ENCODE peak calls at places on chromosomes 11 and 22, in nine cellular contexts. One of them, this sample, is unnamed.

GRCh38 chr11:45809456-45810395 is 4.8 kb downstream of the SLC35C1 start:
- DNase-seq in PC-3: no peak
- DNase-seq in mammary epithelial cell: no peak
- DNase-seq in stomach: no peak
- DNase-seq in K562: no peak
- DNase-seq in adipocyte: no peak
- DNase-seq in heart left ventricle: no peak
- DNase-seq in transverse colon: no peak
- DNase-seq in effector memory CD4-positive, alpha-beta T cell: no peak
- DNase-seq in this sample: no peak

GRCh38 chr22:26610072-26610958 is 7.5 kb downstream of the CRYBB1 start:
- DNase-seq in PC-3: peak; percentile 73
- DNase-seq in mammary epithelial cell: peak; percentile 59
- DNase-seq in stomach: peak; percentile 35
- DNase-seq in K562: no peak
- DNase-seq in adipocyte: peak; percentile 86
- DNase-seq in heart left ventricle: peak; percentile 37
- DNase-seq in transverse colon: peak; percentile 75
- DNase-seq in effector memory CD4-positive, alpha-beta T cell: no peak
- DNase-seq in this sample: peak; percentile 15

GRCh38 chr22:47021371-47022074 is 259.1 kb downstream of the TBC1D22A start:
- DNase-seq in PC-3: no peak
- DNase-seq in mammary epithelial cell: no peak
- DNase-seq in stomach: peak; percentile 7
- DNase-seq in K562: no peak
- DNase-seq in adipocyte: no peak
- DNase-seq in heart left ventricle: no peak
- DNase-seq in transverse colon: no peak
- DNase-seq in effector memory CD4-positive, alpha-beta T cell: no peak
- DNase-seq in this sample: no peak

GRCh38 chr11:119902656-119903181 is 173.7 kb upstream of the NECTIN1 start:
- DNase-seq in PC-3: no peak
- DNase-seq in mammary epithelial cell: no peak
- DNase-seq in stomach: no peak
- DNase-seq in K562: no peak
- DNase-seq in adipocyte: no peak
- DNase-seq in heart left ventricle: no peak
- DNase-seq in transverse colon: no peak
- DNase-seq in effector memory CD4-positive, alpha-beta T cell: no peak
- DNase-seq in this sample: peak; percentile 77

GRCh38 chr22:22078329-22078728 is 95.7 kb upstream of the TOP3B start:
- DNase-seq in PC-3: no peak
- DNase-seq in mammary epithelial cell: no peak
- DNase-seq in stomach: no peak
- DNase-seq in K562: no peak
- DNase-seq in adipocyte: no peak
- DNase-seq in heart left ventricle: no peak
- DNase-seq in transverse colon: no peak
- DNase-seq in effector memory CD4-positive, alpha-beta T cell: no peak
- DNase-seq in this sample: no peak

GRCh38 chr11:8199676-8200075 is 30.9 kb upstream of the RIC3 start:
- DNase-seq in PC-3: no peak
- DNase-seq in mammary epithelial cell: no peak
- DNase-seq in stomach: no peak
- DNase-seq in K562: no peak
- DNase-seq in adipocyte: no peak
- DNase-seq in heart left ventricle: no peak
- DNase-seq in transverse colon: no peak
- DNase-seq in effector memory CD4-positive, alpha-beta T cell: no peak
- DNase-seq in this sample: no peak

GRCh38 chr22:36796629-36797175 is 20.1 kb downstream of the PVALB start:
- DNase-seq in PC-3: no peak
- DNase-seq in mammary epithelial cell: no peak
- DNase-seq in stomach: no peak
- DNase-seq in K562: no peak
- DNase-seq in adipocyte: no peak
- DNase-seq in heart left ventricle: no peak
- DNase-seq in transverse colon: no peak
- DNase-seq in effector memory CD4-positive, alpha-beta T cell: no peak
- DNase-seq in this sample: no peak

GRCh38 chr11:75386912-75387311 is 12.4 kb upstream of the RPS3 start:
- DNase-seq in PC-3: peak; percentile 69
- DNase-seq in mammary epithelial cell: no peak
- DNase-seq in stomach: no peak
- DNase-seq in K562: no peak
- DNase-seq in adipocyte: no peak
- DNase-seq in heart left ventricle: no peak
- DNase-seq in transverse colon: peak; percentile 52
- DNase-seq in effector memory CD4-positive, alpha-beta T cell: no peak
- DNase-seq in this sample: peak; percentile 57

GRCh38 chr11:117819096-117820040 is 5.2 kb downstream of the FXYD2 start:
- DNase-seq in PC-3: peak; percentile 86
- DNase-seq in mammary epithelial cell: peak; percentile 66
- DNase-seq in stomach: peak; percentile 66
- DNase-seq in K562: peak; percentile 61
- DNase-seq in adipocyte: peak; percentile 50
- DNase-seq in heart left ventricle: peak; percentile 67
- DNase-seq in transverse colon: peak; percentile 76
- DNase-seq in effector memory CD4-positive, alpha-beta T cell: no peak
- DNase-seq in this sample: peak; percentile 81

GRCh38 chr11:43164831-43165230 is 147.0 kb upstream of the API5 start:
- DNase-seq in PC-3: no peak
- DNase-seq in mammary epithelial cell: no peak
- DNase-seq in stomach: no peak
- DNase-seq in K562: no peak
- DNase-seq in adipocyte: no peak
- DNase-seq in heart left ventricle: no peak
- DNase-seq in transverse colon: no peak
- DNase-seq in effector memory CD4-positive, alpha-beta T cell: no peak
- DNase-seq in this sample: no peak

GRCh38 chr11:131447898-131448297 is 77.5 kb downstream of the NTM start:
- DNase-seq in PC-3: no peak
- DNase-seq in mammary epithelial cell: no peak
- DNase-seq in stomach: no peak
- DNase-seq in K562: no peak
- DNase-seq in adipocyte: no peak
- DNase-seq in heart left ventricle: no peak
- DNase-seq in transverse colon: no peak
- DNase-seq in effector memory CD4-positive, alpha-beta T cell: no peak
- DNase-seq in this sample: no peak

GRCh38 chr22:39493759-39494158 is 8.3 kb upstream of the MIEF1 start:
- DNase-seq in PC-3: peak; percentile 76
- DNase-seq in mammary epithelial cell: peak; percentile 48
- DNase-seq in stomach: no peak
- DNase-seq in K562: no peak
- DNase-seq in adipocyte: peak; percentile 62
- DNase-seq in heart left ventricle: no peak
- DNase-seq in transverse colon: no peak
- DNase-seq in effector memory CD4-positive, alpha-beta T cell: no peak
- DNase-seq in this sample: no peak

GRCh38 chr11:122317337-122317736 is 201.3 kb upstream of the BLID start:
- DNase-seq in PC-3: no peak
- DNase-seq in mammary epithelial cell: no peak
- DNase-seq in stomach: no peak
- DNase-seq in K562: no peak
- DNase-seq in adipocyte: peak; percentile 66
- DNase-seq in heart left ventricle: no peak
- DNase-seq in transverse colon: no peak
- DNase-seq in effector memory CD4-positive, alpha-beta T cell: no peak
- DNase-seq in this sample: no peak

GRCh38 chr11:66546966-66547661 is 411 bp downstream of the ACTN3 start:
- DNase-seq in PC-3: no peak
- DNase-seq in mammary epithelial cell: no peak
- DNase-seq in stomach: no peak
- DNase-seq in K562: no peak
- DNase-seq in adipocyte: peak; percentile 14
- DNase-seq in heart left ventricle: no peak
- DNase-seq in transverse colon: no peak
- DNase-seq in effector memory CD4-positive, alpha-beta T cell: no peak
- DNase-seq in this sample: no peak

GRCh38 chr22:46031965-46032851 is 55.2 kb upstream of the WNT7B start:
- DNase-seq in PC-3: no peak
- DNase-seq in mammary epithelial cell: no peak
- DNase-seq in stomach: no peak
- DNase-seq in K562: no peak
- DNase-seq in adipocyte: no peak
- DNase-seq in heart left ventricle: peak; percentile 15
- DNase-seq in transverse colon: no peak
- DNase-seq in effector memory CD4-positive, alpha-beta T cell: no peak
- DNase-seq in this sample: no peak

GRCh38 chr11:126485021-126485781 is 129.7 kb downstream of the ST3GAL4 start:
- DNase-seq in PC-3: peak; percentile 21
- DNase-seq in mammary epithelial cell: peak; percentile 14
- DNase-seq in stomach: no peak
- DNase-seq in K562: no peak
- DNase-seq in adipocyte: peak; percentile 50
- DNase-seq in heart left ventricle: no peak
- DNase-seq in transverse colon: no peak
- DNase-seq in effector memory CD4-positive, alpha-beta T cell: no peak
- DNase-seq in this sample: no peak

GRCh38 chr22:43346521-43346929 is 3.4 kb upstream of the SCUBE1 start:
- DNase-seq in PC-3: peak; percentile 50
- DNase-seq in mammary epithelial cell: peak; percentile 9
- DNase-seq in stomach: peak; percentile 66
- DNase-seq in K562: peak; percentile 57
- DNase-seq in adipocyte: peak; percentile 28
- DNase-seq in heart left ventricle: peak; percentile 51
- DNase-seq in transverse colon: peak; percentile 61
- DNase-seq in effector memory CD4-positive, alpha-beta T cell: peak; percentile 56
- DNase-seq in this sample: peak; percentile 50

GRCh38 chr22:50271519-50271970 is 1.4 kb upstream of the MAPK11 start:
- DNase-seq in PC-3: peak; percentile 56
- DNase-seq in mammary epithelial cell: peak; percentile 56
- DNase-seq in stomach: peak; percentile 77
- DNase-seq in K562: peak; percentile 82
- DNase-seq in adipocyte: peak; percentile 83
- DNase-seq in heart left ventricle: peak; percentile 77
- DNase-seq in transverse colon: peak; percentile 75
- DNase-seq in effector memory CD4-positive, alpha-beta T cell: peak; percentile 55
- DNase-seq in this sample: peak; percentile 63
- H3K4me3 ChIP-seq in PC-3: peak overlapping the region; percentile 68
- H3K4me3 ChIP-seq in mammary epithelial cell: no peak overlapping the region
- H3K4me3 ChIP-seq in stomach: peak overlapping the region; percentile 58
- H3K4me3 ChIP-seq in K562: peak overlapping the region; percentile 31
- H3K4me3 ChIP-seq in adipocyte: peak overlapping the region; percentile 78
- H3K4me3 ChIP-seq in heart left ventricle: peak overlapping the region; percentile 63
- H3K4me3 ChIP-seq in transverse colon: no peak overlapping the region
- H3K4me3 ChIP-seq in effector memory CD4-positive, alpha-beta T cell: peak overlapping the region; percentile 64
- H3K4me3 ChIP-seq in this sample: peak overlapping the region; percentile 36

DNA sequence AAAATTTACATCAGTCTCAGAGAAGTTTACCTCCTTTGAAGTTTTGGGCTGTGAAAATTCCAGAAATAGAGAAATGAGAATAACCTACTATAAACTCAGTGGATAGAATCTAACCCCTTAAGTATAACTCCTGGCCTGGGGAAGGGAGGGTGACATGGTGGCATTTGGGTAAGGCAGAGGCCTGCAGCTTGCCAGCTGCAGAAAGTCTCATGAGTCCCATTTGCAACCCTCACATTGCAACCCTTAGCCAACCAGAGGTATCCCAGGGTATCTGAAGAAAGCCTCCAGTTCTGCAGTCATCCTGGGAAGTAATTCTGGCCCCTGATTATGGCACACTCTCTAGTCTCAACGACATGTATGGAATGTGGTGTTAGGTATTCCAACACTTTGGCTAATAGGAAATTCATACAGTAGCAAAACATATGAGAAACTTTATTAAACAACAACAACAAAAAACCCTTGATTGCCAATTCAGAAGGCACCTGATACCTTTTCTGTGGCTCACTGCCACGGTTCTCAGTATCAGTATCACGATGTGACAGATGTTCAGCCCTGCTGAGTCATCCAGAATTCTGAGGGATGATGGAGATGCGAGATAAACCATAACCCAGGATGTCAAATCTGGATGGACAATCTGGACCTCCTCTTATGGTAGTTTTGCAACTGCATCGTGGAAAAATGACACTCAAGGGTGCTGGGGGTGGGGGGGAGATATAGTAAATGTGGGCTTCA is 743.4 kb downstream of the NELL1 start:
- DNase-seq in PC-3: no peak
- DNase-seq in mammary epithelial cell: no peak
- DNase-seq in stomach: no peak
- DNase-seq in K562: no peak
- DNase-seq in adipocyte: no peak
- DNase-seq in heart left ventricle: no peak
- DNase-seq in transverse colon: no peak
- DNase-seq in effector memory CD4-positive, alpha-beta T cell: no peak
- DNase-seq in this sample: no peak
- H3K9me3 ChIP-seq in PC-3: peaks cover 13% of the 10 kb centered on the region
- H3K9me3 ChIP-seq in mammary epithelial cell: peaks cover 4% of the 10 kb centered on the region
- H3K9me3 ChIP-seq in stomach: no peaks in the 10 kb centered on the region
- H3K9me3 ChIP-seq in K562: no peaks in the 10 kb centered on the region
- H3K9me3 ChIP-seq in adipocyte: no peaks in the 10 kb centered on the region
- H3K9me3 ChIP-seq in heart left ventricle: no peaks in the 10 kb centered on the region
- H3K9me3 ChIP-seq in transverse colon: no peaks in the 10 kb centered on the region
- H3K9me3 ChIP-seq in effector memory CD4-positive, alpha-beta T cell: no peaks in the 10 kb centered on the region
- H3K9me3 ChIP-seq in this sample: no peaks in the 10 kb centered on the region

GRCh38 chr11:10777393-10777793 is 26.3 kb downstream of the CTR9 start:
- DNase-seq in PC-3: no peak
- DNase-seq in mammary epithelial cell: no peak
- DNase-seq in stomach: peak; percentile 42
- DNase-seq in K562: no peak
- DNase-seq in adipocyte: no peak
- DNase-seq in heart left ventricle: no peak
- DNase-seq in transverse colon: no peak
- DNase-seq in effector memory CD4-positive, alpha-beta T cell: no peak
- DNase-seq in this sample: no peak
- H3K36me3 ChIP-seq in PC-3: peaks cover 42% of the 10 kb centered on the region
- H3K36me3 ChIP-seq in mammary epithelial cell: peaks cover 32% of the 10 kb centered on the region
- H3K36me3 ChIP-seq in stomach: no peaks in the 10 kb centered on the region
- H3K36me3 ChIP-seq in K562: peaks cover 60% of the 10 kb centered on the region
- H3K36me3 ChIP-seq in adipocyte: peaks cover 17% of the 10 kb centered on the region
- H3K36me3 ChIP-seq in heart left ventricle: peaks cover 36% of the 10 kb centered on the region
- H3K36me3 ChIP-seq in transverse colon: no peaks in the 10 kb centered on the region
- H3K36me3 ChIP-seq in effector memory CD4-positive, alpha-beta T cell: peaks cover 70% of the 10 kb centered on the region
- H3K36me3 ChIP-seq in this sample: peaks cover 23% of the 10 kb centered on the region

DNA sequence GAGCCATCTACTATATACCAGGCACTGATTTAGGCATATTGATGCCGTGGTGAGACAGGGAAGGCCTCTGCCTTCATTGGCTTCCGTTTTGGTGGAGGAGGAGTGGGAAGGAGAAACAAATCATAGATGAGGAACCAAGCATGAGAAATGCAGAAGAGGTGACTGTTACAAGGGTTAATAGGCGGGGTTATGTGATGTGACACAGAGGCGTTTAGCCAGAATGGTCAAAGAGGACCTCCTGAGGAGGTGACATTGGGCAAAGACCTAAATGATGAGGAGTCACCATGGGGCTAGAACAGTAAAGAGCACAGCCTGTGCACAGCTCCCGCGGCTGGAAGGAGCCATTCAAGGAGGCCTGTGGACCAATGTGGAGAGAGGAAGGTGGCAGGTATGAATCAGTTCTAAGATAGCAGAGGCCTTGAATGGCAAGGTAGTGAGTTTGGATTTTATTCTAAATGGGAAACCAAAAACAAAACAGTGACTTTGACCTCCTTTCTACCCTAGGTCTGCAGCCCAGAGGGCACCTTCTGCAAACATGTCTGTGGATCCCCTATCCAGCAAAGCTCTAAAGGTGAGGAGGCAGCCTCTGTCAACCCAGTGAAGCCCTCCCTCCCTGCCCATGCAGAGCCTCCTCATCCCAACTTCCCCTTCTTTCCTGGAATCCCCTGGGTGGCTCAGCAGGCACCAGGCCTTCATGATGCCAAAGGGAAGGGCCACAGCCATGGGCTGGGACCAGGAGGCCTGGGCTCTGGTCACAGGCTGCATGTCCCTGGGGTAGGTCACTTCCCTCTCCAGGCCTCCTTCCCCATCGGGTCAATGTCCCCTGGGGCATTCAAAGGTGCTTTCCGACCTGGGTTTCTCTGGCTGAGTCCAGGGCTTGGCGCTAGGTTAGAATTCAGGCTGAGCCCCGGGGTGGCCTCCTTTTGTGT is 11.8 kb downstream of the MAFF start:
- DNase-seq in PC-3: no peak
- DNase-seq in mammary epithelial cell: no peak
- DNase-seq in stomach: no peak
- DNase-seq in K562: no peak
- DNase-seq in adipocyte: no peak
- DNase-seq in heart left ventricle: no peak
- DNase-seq in transverse colon: no peak
- DNase-seq in effector memory CD4-positive, alpha-beta T cell: no peak
- DNase-seq in this sample: no peak
- H3K4me3 ChIP-seq in PC-3: no peak overlapping the region
- H3K4me3 ChIP-seq in mammary epithelial cell: no peak overlapping the region
- H3K4me3 ChIP-seq in stomach: no peak overlapping the region
- H3K4me3 ChIP-seq in K562: peak overlapping the region; percentile 24
- H3K4me3 ChIP-seq in adipocyte: peak overlapping the region; percentile 51
- H3K4me3 ChIP-seq in heart left ventricle: no peak overlapping the region
- H3K4me3 ChIP-seq in transverse colon: no peak overlapping the region
- H3K4me3 ChIP-seq in effector memory CD4-positive, alpha-beta T cell: peak overlapping the region; percentile 29
- H3K4me3 ChIP-seq in this sample: no peak overlapping the region